ENCODE peak calls at places on chromosome 20, in seven cellular contexts. One of them, this sample, is unnamed.

GRCh38 chr20:22745194-22745500 is 160.8 kb upstream of the FOXA2 start:
- DNase-seq in ELR: no peak
- DNase-seq in activated T-cell treated with anti-CD3 and anti-CD28 coated beads for 24 hours: no peak
- DNase-seq in right cardiac atrium: no peak
- DNase-seq in EL: no peak
- DNase-seq in progenitor cell of endocrine pancreas: no peak
- DNase-seq in ovary: no peak
- DNase-seq in this sample: no peak

GRCh38 chr20:33477386-33478234 is 12.3 kb upstream of the CBFA2T2 start:
- DNase-seq in progenitor cell of endocrine pancreas: no peak
- DNase-seq in ELR: no peak
- DNase-seq in right cardiac atrium: peak; percentile 1
- DNase-seq in EL: no peak
- DNase-seq in ovary: no peak
- DNase-seq in activated T-cell treated with anti-CD3 and anti-CD28 coated beads for 24 hours: no peak
- DNase-seq in this sample: no peak

GRCh38 chr20:25453035-25453810 is 45.8 kb downstream of the GINS1 start:
- DNase-seq in progenitor cell of endocrine pancreas: no peak
- DNase-seq in ELR: peak; percentile 59
- DNase-seq in activated T-cell treated with anti-CD3 and anti-CD28 coated beads for 24 hours: no peak
- DNase-seq in right cardiac atrium: no peak
- DNase-seq in EL: peak; percentile 49
- DNase-seq in ovary: no peak
- DNase-seq in this sample: no peak

GRCh38 chr20:32281711-32282110 is 4.3 kb downstream of the KIF3B start:
- DNase-seq in activated T-cell treated with anti-CD3 and anti-CD28 coated beads for 24 hours: no peak
- DNase-seq in EL: no peak
- DNase-seq in right cardiac atrium: no peak
- DNase-seq in progenitor cell of endocrine pancreas: no peak
- DNase-seq in ovary: no peak
- DNase-seq in ELR: no peak
- DNase-seq in this sample: no peak

GRCh38 chr20:51014797-51015722 is 7.8 kb downstream of the KCNG1 start:
- DNase-seq in progenitor cell of endocrine pancreas: peak; percentile 62
- DNase-seq in activated T-cell treated with anti-CD3 and anti-CD28 coated beads for 24 hours: peak; percentile 14
- DNase-seq in ovary: peak; percentile 65
- DNase-seq in ELR: peak; percentile 82
- DNase-seq in right cardiac atrium: peak; percentile 65
- DNase-seq in EL: peak; percentile 69
- DNase-seq in this sample: no peak

GRCh38 chr20:11156922-11157321 is 483.1 kb upstream of the JAG1 start:
- DNase-seq in right cardiac atrium: no peak
- DNase-seq in ovary: no peak
- DNase-seq in EL: no peak
- DNase-seq in ELR: no peak
- DNase-seq in activated T-cell treated with anti-CD3 and anti-CD28 coated beads for 24 hours: no peak
- DNase-seq in progenitor cell of endocrine pancreas: no peak
- DNase-seq in this sample: no peak

GRCh38 chr20:61719691-61720347 is 345.9 kb downstream of the TAF4 start:
- DNase-seq in activated T-cell treated with anti-CD3 and anti-CD28 coated beads for 24 hours: peak; percentile 37
- DNase-seq in EL: no peak
- DNase-seq in right cardiac atrium: peak; percentile 18
- DNase-seq in progenitor cell of endocrine pancreas: no peak
- DNase-seq in ovary: peak; percentile 35
- DNase-seq in ELR: no peak
- DNase-seq in this sample: no peak

GRCh38 chr20:1825492-1825891 is 69.7 kb upstream of the SIRPA start:
- DNase-seq in activated T-cell treated with anti-CD3 and anti-CD28 coated beads for 24 hours: no peak
- DNase-seq in EL: peak; percentile 77
- DNase-seq in ovary: no peak
- DNase-seq in progenitor cell of endocrine pancreas: no peak
- DNase-seq in ELR: peak; percentile 39
- DNase-seq in right cardiac atrium: no peak
- DNase-seq in this sample: no peak

GRCh38 chr20:50711113-50711825 is 19.9 kb upstream of the RIPOR3 start:
- DNase-seq in progenitor cell of endocrine pancreas: no peak
- DNase-seq in activated T-cell treated with anti-CD3 and anti-CD28 coated beads for 24 hours: no peak
- DNase-seq in ovary: no peak
- DNase-seq in right cardiac atrium: no peak
- DNase-seq in EL: no peak
- DNase-seq in ELR: no peak
- DNase-seq in this sample: no peak

GRCh38 chr20:645318-646106 is 7.5 kb downstream of the SRXN1 start:
- DNase-seq in ELR: peak; percentile 63
- DNase-seq in ovary: peak; percentile 87
- DNase-seq in EL: peak; percentile 65
- DNase-seq in right cardiac atrium: peak; percentile 91
- DNase-seq in progenitor cell of endocrine pancreas: peak; percentile 77
- DNase-seq in activated T-cell treated with anti-CD3 and anti-CD28 coated beads for 24 hours: peak; percentile 58
- DNase-seq in this sample: peak; percentile 70

GRCh38 chr20:34562643-34563042 is 4.1 kb downstream of the MAP1LC3A start:
- DNase-seq in right cardiac atrium: peak; percentile 66
- DNase-seq in ovary: no peak
- DNase-seq in ELR: peak; percentile 64
- DNase-seq in progenitor cell of endocrine pancreas: no peak
- DNase-seq in activated T-cell treated with anti-CD3 and anti-CD28 coated beads for 24 hours: no peak
- DNase-seq in EL: peak; percentile 45
- DNase-seq in this sample: no peak

GRCh38 chr20:18001131-18001921 is 32.5 kb downstream of the MGME1 start:
- DNase-seq in right cardiac atrium: peak; percentile 83
- DNase-seq in progenitor cell of endocrine pancreas: no peak
- DNase-seq in ELR: peak; percentile 21
- DNase-seq in activated T-cell treated with anti-CD3 and anti-CD28 coated beads for 24 hours: no peak
- DNase-seq in ovary: peak; percentile 68
- DNase-seq in EL: peak; percentile 38
- DNase-seq in this sample: peak; percentile 78

GRCh38 chr20:1734269-1734858 is 76.8 kb upstream of the SIRPG start:
- DNase-seq in EL: peak; percentile 12
- DNase-seq in right cardiac atrium: no peak
- DNase-seq in ELR: peak; percentile 37
- DNase-seq in ovary: no peak
- DNase-seq in activated T-cell treated with anti-CD3 and anti-CD28 coated beads for 24 hours: no peak
- DNase-seq in progenitor cell of endocrine pancreas: no peak
- DNase-seq in this sample: no peak

GRCh38 chr20:36856196-36856595 is 19.7 kb upstream of the TLDC2 start:
- DNase-seq in ELR: peak; percentile 84
- DNase-seq in right cardiac atrium: no peak
- DNase-seq in EL: peak; percentile 96
- DNase-seq in activated T-cell treated with anti-CD3 and anti-CD28 coated beads for 24 hours: no peak
- DNase-seq in ovary: no peak
- DNase-seq in progenitor cell of endocrine pancreas: no peak
- DNase-seq in this sample: no peak

GRCh38 chr20:57893364-57894001 is 183.7 kb upstream of the PMEPA1 start:
- DNase-seq in EL: no peak
- DNase-seq in right cardiac atrium: no peak
- DNase-seq in ELR: no peak
- DNase-seq in progenitor cell of endocrine pancreas: no peak
- DNase-seq in ovary: no peak
- DNase-seq in activated T-cell treated with anti-CD3 and anti-CD28 coated beads for 24 hours: no peak
- DNase-seq in this sample: no peak

GRCh38 chr20:9609892-9610502 is 95.6 kb downstream of the LAMP5 start:
- DNase-seq in ovary: no peak
- DNase-seq in EL: peak; percentile 69
- DNase-seq in ELR: peak; percentile 70
- DNase-seq in right cardiac atrium: no peak
- DNase-seq in progenitor cell of endocrine pancreas: peak; percentile 43
- DNase-seq in activated T-cell treated with anti-CD3 and anti-CD28 coated beads for 24 hours: peak; percentile 4
- DNase-seq in this sample: peak; percentile 77

GRCh38 chr20:50054626-50055511 is 58.1 kb downstream of the UBE2V1 start:
- DNase-seq in activated T-cell treated with anti-CD3 and anti-CD28 coated beads for 24 hours: no peak
- DNase-seq in right cardiac atrium: peak; percentile 92
- DNase-seq in progenitor cell of endocrine pancreas: peak; percentile 17
- DNase-seq in ovary: peak; percentile 83
- DNase-seq in EL: no peak
- DNase-seq in ELR: no peak
- DNase-seq in this sample: no peak

GRCh38 chr20:10639762-10640556 is 33.8 kb downstream of the JAG1 start:
- DNase-seq in ovary: no peak
- DNase-seq in progenitor cell of endocrine pancreas: no peak
- DNase-seq in EL: no peak
- DNase-seq in ELR: no peak
- DNase-seq in activated T-cell treated with anti-CD3 and anti-CD28 coated beads for 24 hours: no peak
- DNase-seq in right cardiac atrium: peak; percentile 64
- DNase-seq in this sample: no peak

GRCh38 chr20:36070451-36070850 is 84.1 kb upstream of the EPB41L1 start:
- DNase-seq in ELR: no peak
- DNase-seq in EL: no peak
- DNase-seq in right cardiac atrium: no peak
- DNase-seq in progenitor cell of endocrine pancreas: no peak
- DNase-seq in ovary: no peak
- DNase-seq in activated T-cell treated with anti-CD3 and anti-CD28 coated beads for 24 hours: no peak
- DNase-seq in this sample: no peak

This sample was measured in ureter.